ENCODE peak calls at places on chromosomes 5 and 9, in six cellular contexts. M is cardiac muscle cell, A is epithelial cell of proximal tubule, W is BE2C, Y is cardiac fibroblast, S is heart left ventricle. E is an unnamed sample.

GRCh38 chr9:97759611-97760288 is 62.6 kb upstream of the XPA start:
- DNase-seq in M (no peak), A (no peak), W (no peak), Y (no peak), S (no peak), E (no peak)

GRCh38 chr9:72396247-72397091 is 31.5 kb upstream of the ZFAND5 start:
- DNase-seq in M (no peak), A (peak), W (no peak), Y (peak), S (no peak), E (no peak)

GRCh38 chr9:128093016-128093415 is 25.0 kb downstream of the SLC25A25 start:
- DNase-seq in M (no peak), A (no peak), W (no peak), Y (no peak), S (no peak), E (no peak)

GRCh38 chr9:120944434-120945125 is 18.0 kb upstream of the TRAF1 start:
- DNase-seq in M (no peak), A (no peak), W (no peak), Y (no peak), S (no peak), E (no peak)

GRCh38 chr5:33588654-33589372 is 148.0 kb downstream of the TARS1 start:
- DNase-seq in M (peak), A (no peak), W (peak), Y (no peak), S (no peak), E (peak)

GRCh38 chr5:74667396-74667795 is 17.6 kb upstream of the HEXB start:
- DNase-seq in M (peak), A (no peak), W (no peak), Y (peak), S (no peak), E (no peak)

GRCh38 chr5:26833596-26833995 is 204.8 kb downstream of the CDH9 start:
- DNase-seq in M (no peak), A (no peak), W (no peak), Y (peak), S (no peak), E (no peak)

GRCh38 chr5:40676643-40677333 is 2.9 kb upstream of the PTGER4 start:
- DNase-seq in M (no peak), A (no peak), W (no peak), Y (peak), S (peak), E (no peak)

GRCh38 chr9:137751616-137752015 is 126.0 kb upstream of the CACNA1B start:
- DNase-seq in M (no peak), A (no peak), W (no peak), Y (no peak), S (no peak), E (no peak)

GRCh38 chr9:107137495-107138202 is 145.4 kb upstream of the RAD23B start:
- DNase-seq in M (peak), A (no peak), W (peak), Y (peak), S (no peak), E (no peak)

GRCh38 chr9:134291961-134292871 is 34.0 kb upstream of the RXRA start:
- DNase-seq in M (no peak), A (no peak), W (no peak), Y (no peak), S (no peak), E (no peak)

GRCh38 chr5:179313849-179314521 is 31.3 kb downstream of the ADAMTS2 start:
- DNase-seq in M (no peak), A (no peak), W (peak), Y (peak), S (peak), E (no peak)

GRCh38 chr9:109014267-109015025 is 1.1 kb upstream of the CTNNAL1 start:
- DNase-seq in M (peak), A (no peak), W (no peak), Y (peak), S (no peak), E (no peak)

GRCh38 chr9:120306561-120306960 is 273.4 kb downstream of the CDK5RAP2 start:
- DNase-seq in M (no peak), A (no peak), W (no peak), Y (no peak), S (no peak), E (no peak)

GRCh38 chr5:30401479-30402058 is 791.9 kb upstream of the CDH6 start:
- DNase-seq in M (peak), A (peak), W (peak), Y (peak), S (no peak), E (peak)

GRCh38 chr9:123354806-123355508 is 1.0 kb upstream of the CRB2 start:
- DNase-seq in M (no peak), A (no peak), W (no peak), Y (no peak), S (no peak), E (no peak)

DNA sequence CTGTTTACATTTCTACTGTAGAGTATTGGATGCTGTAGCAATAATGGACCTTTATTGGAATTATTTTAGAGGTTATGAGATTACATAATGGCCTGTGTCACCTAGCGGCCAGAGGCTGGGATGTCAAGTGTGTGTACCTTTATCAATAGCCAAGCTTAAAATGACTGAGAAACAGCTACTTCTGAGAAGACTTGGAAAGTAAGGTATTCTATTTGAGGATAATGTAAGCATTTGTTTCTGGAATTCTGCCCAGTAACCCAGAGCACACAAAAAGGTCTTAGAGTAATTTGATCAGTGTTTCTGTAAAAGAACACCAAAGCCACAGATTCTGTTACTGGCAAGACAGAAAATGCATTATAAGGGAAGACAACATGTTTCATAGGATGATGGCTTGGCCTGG is 116.8 kb downstream of the MACIR start:
- DNase-seq in M (no peak), A (no peak), W (no peak), Y (peak), S (no peak), E (no peak)
- TF ChIP-seq CTCF in M (no peak), A (peak), W (peak), Y (no peak), S (no peak), E (no peak)

GRCh38 chr9:90851444-90851843 is 49.8 kb downstream of the SYK start:
- DNase-seq in M (peak), A (no peak), W (no peak), Y (no peak), S (no peak), E (no peak)
- TF ChIP-seq CTCF in M (no peak), A (no peak), W (peak), Y (no peak), S (no peak), E (no peak)

GRCh38 chr5:61641748-61642565 is 309.9 kb downstream of the ZSWIM6 start:
- DNase-seq in M (no peak), A (no peak), W (peak), Y (peak), S (no peak), E (no peak)
- TF ChIP-seq CTCF in M (no peak), A (peak), W (peak), Y (peak), S (no peak), E (no peak)

GRCh38 chr9:111078391-111079038 is 40.2 kb upstream of the LPAR1 start:
- DNase-seq in M (no peak), A (no peak), W (no peak), Y (peak), S (no peak), E (no peak)

GRCh38 chr9:111076519-111076918 is 38.2 kb upstream of the LPAR1 start:
- DNase-seq in M (no peak), A (no peak), W (no peak), Y (no peak), S (no peak), E (no peak)

GRCh38 chr9:111076043-111076442 is 37.8 kb upstream of the LPAR1 start:
- DNase-seq in M (no peak), A (no peak), W (no peak), Y (no peak), S (no peak), E (no peak)

GRCh38 chr9:111069233-111069632 is 31.0 kb upstream of the LPAR1 start:
- DNase-seq in M (no peak), A (no peak), W (no peak), Y (no peak), S (no peak), E (no peak)

DNA sequence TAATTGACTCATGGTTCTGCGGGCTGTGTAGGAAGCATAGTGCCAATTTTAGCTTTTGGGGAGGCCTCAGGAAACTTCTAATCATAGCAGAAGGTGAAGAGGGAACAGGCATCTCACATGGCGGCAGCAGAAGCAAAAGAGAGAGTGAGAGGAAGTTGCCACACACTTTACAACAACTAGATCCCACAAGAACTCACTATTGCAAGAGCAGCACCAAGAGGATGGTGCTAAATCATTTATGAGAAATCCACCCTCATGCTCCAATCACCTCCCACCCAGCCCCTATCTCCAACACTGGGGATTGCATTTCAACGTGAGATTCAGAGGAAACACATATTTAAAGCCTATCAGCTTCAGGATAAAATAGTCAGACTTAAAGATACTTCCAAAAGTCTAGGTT is 36.1 kb upstream of the LPAR1 start:
- DNase-seq in M (no peak), A (no peak), W (no peak), Y (no peak), S (no peak), E (no peak)
- TF ChIP-seq CTCF in M (no peak), A (no peak), W (peak), Y (no peak), S (no peak), E (no peak)

GRCh38 chr9:34863426-34863825 is 94.7 kb upstream of the PHF24 start:
- DNase-seq in M (no peak), A (no peak), W (no peak), Y (no peak), S (no peak), E (no peak)
- TF ChIP-seq CTCF in M (no peak), A (no peak), W (no peak), Y (no peak), S (no peak), E (no peak)